ENCODE peak calls at places on chromosomes 3 and 15, in six cellular contexts. D is esophagus squamous epithelium, Z is HCT116, U is SK-N-SH, H is astrocyte, R is K562. V is an unnamed sample.
A peak's percentile ranks its signal among the peaks of the same experiment; 100 is the strongest.

GRCh38 chr3:140234256-140234655 is 299.3 kb downstream of the CLSTN2 start:
- DNase-seq in D (no peak), R (no peak), U (no peak), H (peak; percentile 43), Z (no peak), V (no peak)

GRCh38 chr3:160796813-160797164 is 40.8 kb downstream of the PPM1L start:
- DNase-seq in D (no peak), R (no peak), U (no peak), Z (no peak), H (no peak), V (no peak)

GRCh38 chr3:179071161-179071568 is 444 bp downstream of the ZMAT3 start:
- DNase-seq in D (no peak), H (peak; percentile 62), R (no peak), U (no peak), Z (no peak), V (no peak)

GRCh38 chr3:89360155-89360554 is 252.7 kb downstream of the EPHA3 start:
- DNase-seq in H (peak; percentile 85), R (no peak), U (no peak), Z (no peak), D (no peak), V (no peak)

GRCh38 chr3:23620044-23620443 is 185.7 kb upstream of the UBE2E1 start:
- DNase-seq in Z (no peak), H (no peak), R (no peak), D (no peak), U (no peak), V (no peak)

GRCh38 chr3:35832140-35832571 is 192.8 kb downstream of the ARPP21 start:
- DNase-seq in Z (no peak), H (peak; percentile 8), D (no peak), R (no peak), U (no peak), V (no peak)

GRCh38 chr3:134711284-134711683 is 60.5 kb upstream of the KY start:
- DNase-seq in H (peak; percentile 15), R (no peak), D (no peak), Z (peak; percentile 2), U (no peak), V (no peak)

GRCh38 chr3:65785065-65785645 is 253.6 kb downstream of the MAGI1 start:
- DNase-seq in Z (peak; percentile 32), R (peak; percentile 24), U (peak; percentile 57), H (peak; percentile 53), D (no peak), V (peak; percentile 56)

GRCh38 chr15:48680841-48681240 is 35.3 kb upstream of the FBN1 start:
- DNase-seq in Z (no peak), U (no peak), R (no peak), D (no peak), H (peak; percentile 96), V (peak; percentile 79)

GRCh38 chr15:40863660-40864285 is 10.3 kb downstream of the RHOV start:
- DNase-seq in D (no peak), H (no peak), R (no peak), Z (no peak), U (no peak), V (no peak)

GRCh38 chr3:17322106-17322793 is 420.2 kb downstream of the TBC1D5 start:
- DNase-seq in H (no peak), D (no peak), U (no peak), R (no peak), Z (no peak), V (no peak)

GRCh38 chr3:42376397-42376798 is 34.0 kb downstream of the LYZL4 start:
- DNase-seq in H (peak; percentile 88), R (no peak), Z (peak; percentile 15), U (no peak), D (no peak), V (peak; percentile 24)

GRCh38 chr15:36401586-36401966 is 177.8 kb upstream of the CDIN1 start:
- DNase-seq in Z (no peak), U (no peak), R (no peak), D (no peak), H (no peak), V (no peak)

GRCh38 chr3:52774901-52775864 is 2.2 kb upstream of the ITIH1 start:
- DNase-seq in D (no peak), R (no peak), Z (no peak), H (no peak), U (peak; percentile 14), V (no peak)

GRCh38 chr15:99466701-99467337 is 99.0 kb upstream of the MEF2A start:
- DNase-seq in D (no peak), Z (no peak), H (peak; percentile 61), U (no peak), R (no peak), V (no peak)

GRCh38 chr3:8589880-8590556 is 54.6 kb downstream of the SSUH2 start:
- DNase-seq in D (no peak), U (no peak), H (peak; percentile 93), R (no peak), Z (no peak), V (peak; percentile 30)

GRCh38 chr15:85727068-85727467 is 67.7 kb downstream of the KLHL25 start:
- DNase-seq in U (no peak), H (no peak), R (no peak), D (no peak), Z (no peak), V (no peak)

GRCh38 chr3:72346526-72346926 is 501.7 kb downstream of the SHQ1 start:
- DNase-seq in D (no peak), H (peak; percentile 99), Z (no peak), U (no peak), R (no peak), V (peak; percentile 94)

GRCh38 chr3:194141415-194142155 is 5.6 kb downstream of the HES1 start:
- DNase-seq in D (no peak), R (peak; percentile 91), Z (peak; percentile 82), U (peak; percentile 91), H (peak; percentile 92), V (peak; percentile 69)

GRCh38 chr3:52402706-52403270 is 42.1 kb downstream of the SEMA3G start:
- DNase-seq in H (no peak), R (no peak), Z (no peak), D (no peak), U (no peak), V (no peak)

GRCh38 chr3:32440481-32441350 is 49.1 kb downstream of the CMTM7 start:
- DNase-seq in H (peak; percentile 68), Z (no peak), R (no peak), D (no peak), U (no peak), V (no peak)

GRCh38 chr15:74336061-74337005 is 31.1 kb downstream of the CYP11A1 start:
- DNase-seq in Z (no peak), R (no peak), D (no peak), U (no peak), H (no peak), V (no peak)

GRCh38 chr3:125194061-125194848 is 18.3 kb downstream of the SLC12A8 start:
- DNase-seq in U (no peak), R (no peak), Z (no peak), H (peak; percentile 15), D (no peak), V (peak; percentile 7)

GRCh38 chr3:149612456-149612855 is 45.4 kb downstream of the WWTR1 start:
- DNase-seq in Z (no peak), U (no peak), H (no peak), D (no peak), R (no peak), V (no peak)

GRCh38 chr3:37138816-37139215 is 35.6 kb downstream of the LRRFIP2 start:
- DNase-seq in R (no peak), Z (no peak), D (no peak), U (no peak), H (no peak), V (no peak)

GRCh38 chr15:88805031-88805780 is 2.0 kb downstream of the ACAN start:
- DNase-seq in U (no peak), R (no peak), H (no peak), D (no peak), Z (no peak), V (no peak)

GRCh38 chr15:88803920-88804247 is 648 bp downstream of the ACAN start:
- DNase-seq in Z (no peak), U (no peak), R (no peak), D (no peak), H (no peak), V (no peak)

GRCh38 chr15:88803241-88803919 is at the start of gene ACAN:
- DNase-seq in U (peak; percentile 72), R (no peak), H (no peak), D (no peak), Z (no peak), V (no peak)

GRCh38 chr15:88802991-88803240 is 320 bp upstream of the ACAN start:
- DNase-seq in D (no peak), H (no peak), R (no peak), Z (no peak), U (no peak), V (no peak)

GRCh38 chr15:88804257-88804656 is 1.0 kb downstream of the ACAN start:
- DNase-seq in R (no peak), D (no peak), U (no peak), H (no peak), Z (no peak), V (no peak)
- TF ChIP-seq CTCF in R (no peak), D (no peak), U (no peak), H (no peak), Z (no peak), V (no peak)

DNA sequence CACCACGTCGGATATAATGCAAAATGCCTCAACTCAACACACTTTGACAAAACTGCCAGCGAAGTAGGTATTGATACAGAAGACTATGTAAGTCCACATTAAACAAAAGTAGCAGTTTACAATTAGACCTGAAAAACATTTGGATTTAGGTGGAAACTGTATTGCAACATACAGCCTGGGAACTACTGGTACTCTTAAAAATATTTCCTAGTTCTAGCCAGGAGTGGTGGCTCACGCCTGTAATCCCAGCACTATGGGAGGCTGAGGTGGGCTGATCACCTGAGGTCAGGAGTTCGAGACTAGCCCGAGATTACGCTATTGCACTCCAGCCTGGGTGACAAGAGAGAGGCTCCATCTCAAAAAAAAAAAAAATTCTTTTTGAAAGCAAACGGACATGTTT is 246.2 kb downstream of the ZBTB20 start:
- DNase-seq in R (no peak), U (no peak), Z (no peak), H (no peak), D (no peak), V (no peak)
- H3K4me3 ChIP-seq in R (no peak overlapping the region), U (no peak overlapping the region), Z (no peak overlapping the region), H (peak overlapping the region; percentile 44), D (no peak overlapping the region), V (peak overlapping the region; percentile 7)

DNA sequence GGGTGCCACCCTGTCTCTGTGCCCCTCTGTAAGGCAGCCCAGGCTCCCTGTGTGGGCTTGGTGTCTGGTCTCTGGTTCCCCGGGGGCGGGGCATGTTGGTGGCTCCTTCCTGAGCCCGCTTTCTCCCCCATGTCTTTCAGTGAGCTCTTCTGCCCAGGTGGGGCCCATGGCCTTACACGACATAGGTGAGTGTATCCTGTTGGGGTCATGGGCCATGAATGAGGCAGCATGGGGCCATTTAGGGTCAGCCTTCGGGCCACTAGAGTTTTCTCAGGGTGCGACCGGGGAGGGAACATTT is 195.1 kb downstream of the UBE3A start:
- DNase-seq in R (no peak), Z (no peak), D (no peak), U (no peak), H (no peak), V (no peak)
- H3K9me3 ChIP-seq in R (no peaks in the 10 kb centered on the region), Z (peaks cover 26% of the 10 kb centered on the region), D (no peaks in the 10 kb centered on the region), U (no peaks in the 10 kb centered on the region), H (peaks cover 25% of the 10 kb centered on the region), V (peaks cover 99% of the 10 kb centered on the region)

DNA sequence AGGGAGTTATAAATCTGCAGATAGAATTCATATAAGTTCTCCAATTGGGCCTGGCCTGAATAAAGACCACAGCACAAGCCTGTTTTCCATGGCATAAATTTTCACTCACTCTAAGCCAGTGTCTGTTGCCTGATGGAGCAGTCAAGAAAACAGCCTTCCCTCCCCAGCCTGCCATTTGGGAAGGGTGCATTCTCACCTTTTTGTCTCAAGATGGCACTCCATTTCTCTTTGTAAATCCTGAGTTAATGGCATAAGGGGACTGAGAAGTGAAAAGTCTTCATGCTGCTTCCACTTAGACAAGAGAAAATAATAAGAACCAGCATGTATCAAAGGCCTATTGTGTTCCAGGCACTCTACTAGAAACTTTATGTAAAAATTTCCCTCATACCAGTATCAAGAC is 115.6 kb upstream of the MANF start:
- DNase-seq in R (no peak), H (no peak), U (no peak), Z (no peak), D (no peak), V (no peak)
- TF ChIP-seq CTCF in R (no peak), H (no peak), U (peak; percentile 26), Z (peak; percentile 35), D (no peak), V (peak; percentile 25)

V was measured in AG04450.